ENCODE peak calls at places on chromosomes 5 and 9, in four cellular contexts. One of them, this sample, is unnamed.

GRCh38 chr9:129361196-129361595 is 183.1 kb upstream of the IER5L start:
- DNase-seq in CD4-positive, CD25-positive, alpha-beta regulatory T cell: no peak
- DNase-seq in fibroblast of lung: no peak
- DNase-seq in H9: no peak
- DNase-seq in this sample: no peak

GRCh38 chr9:130692365-130692764 is 1.2 kb upstream of the EXOSC2 start:
- DNase-seq in H9: peak; percentile 94
- DNase-seq in fibroblast of lung: no peak
- DNase-seq in CD4-positive, CD25-positive, alpha-beta regulatory T cell: no peak
- DNase-seq in this sample: peak; percentile 66

GRCh38 chr5:145925803-145926202 is 10.6 kb upstream of the SH3RF2 start:
- DNase-seq in fibroblast of lung: peak; percentile 34
- DNase-seq in CD4-positive, CD25-positive, alpha-beta regulatory T cell: no peak
- DNase-seq in H9: no peak
- DNase-seq in this sample: no peak

GRCh38 chr5:39020465-39020864 is 53.7 kb downstream of the RICTOR start:
- DNase-seq in CD4-positive, CD25-positive, alpha-beta regulatory T cell: no peak
- DNase-seq in fibroblast of lung: peak; percentile 59
- DNase-seq in H9: no peak
- DNase-seq in this sample: no peak

GRCh38 chr5:158976035-158976434 is 123.7 kb downstream of the EBF1 start:
- DNase-seq in H9: no peak
- DNase-seq in fibroblast of lung: peak; percentile 86
- DNase-seq in CD4-positive, CD25-positive, alpha-beta regulatory T cell: no peak
- DNase-seq in this sample: no peak

GRCh38 chr5:149254506-149254905 is 17.2 kb upstream of the AFAP1L1 start:
- DNase-seq in fibroblast of lung: peak; percentile 36
- DNase-seq in H9: peak; percentile 59
- DNase-seq in CD4-positive, CD25-positive, alpha-beta regulatory T cell: no peak
- DNase-seq in this sample: no peak

GRCh38 chr9:129059796-129060785 is 20.8 kb upstream of the DOLPP1 start:
- DNase-seq in H9: no peak
- DNase-seq in fibroblast of lung: no peak
- DNase-seq in CD4-positive, CD25-positive, alpha-beta regulatory T cell: no peak
- DNase-seq in this sample: no peak

GRCh38 chr9:114908796-114909448 is 21.5 kb downstream of the TNFSF8 start:
- DNase-seq in H9: no peak
- DNase-seq in fibroblast of lung: no peak
- DNase-seq in CD4-positive, CD25-positive, alpha-beta regulatory T cell: no peak
- DNase-seq in this sample: no peak

GRCh38 chr5:111755942-111756353 is 1.0 kb downstream of the NREP start:
- DNase-seq in fibroblast of lung: peak; percentile 64
- DNase-seq in CD4-positive, CD25-positive, alpha-beta regulatory T cell: no peak
- DNase-seq in H9: no peak
- DNase-seq in this sample: no peak

GRCh38 chr5:177455036-177455660 is 8.5 kb downstream of the PRR7 start:
- DNase-seq in H9: peak; percentile 93
- DNase-seq in fibroblast of lung: peak; percentile 54
- DNase-seq in CD4-positive, CD25-positive, alpha-beta regulatory T cell: peak; percentile 94
- DNase-seq in this sample: peak; percentile 82

GRCh38 chr9:127586537-127586936 is 25.5 kb upstream of the STXBP1 start:
- DNase-seq in fibroblast of lung: peak; percentile 84
- DNase-seq in H9: peak; percentile 86
- DNase-seq in CD4-positive, CD25-positive, alpha-beta regulatory T cell: peak; percentile 53
- DNase-seq in this sample: peak; percentile 85

GRCh38 chr5:68778467-68778866 is 315.3 kb upstream of the SLC30A5 start:
- DNase-seq in CD4-positive, CD25-positive, alpha-beta regulatory T cell: no peak
- DNase-seq in H9: no peak
- DNase-seq in fibroblast of lung: no peak
- DNase-seq in this sample: no peak

GRCh38 chr9:126276056-126276728 is 50.4 kb upstream of the MVB12B start:
- DNase-seq in CD4-positive, CD25-positive, alpha-beta regulatory T cell: no peak
- DNase-seq in fibroblast of lung: no peak
- DNase-seq in H9: no peak
- DNase-seq in this sample: no peak

GRCh38 chr5:55188656-55189380 is 15.8 kb upstream of the CDC20B start:
- DNase-seq in H9: no peak
- DNase-seq in fibroblast of lung: no peak
- DNase-seq in CD4-positive, CD25-positive, alpha-beta regulatory T cell: no peak
- DNase-seq in this sample: no peak

GRCh38 chr5:173925449-173926071 is 37.4 kb downstream of the CPEB4 start:
- DNase-seq in H9: no peak
- DNase-seq in CD4-positive, CD25-positive, alpha-beta regulatory T cell: peak; percentile 37
- DNase-seq in fibroblast of lung: peak; percentile 72
- DNase-seq in this sample: no peak

GRCh38 chr9:70917277-70917676 is 204.1 kb downstream of the TRPM3 start:
- DNase-seq in H9: no peak
- DNase-seq in fibroblast of lung: no peak
- DNase-seq in CD4-positive, CD25-positive, alpha-beta regulatory T cell: no peak
- DNase-seq in this sample: no peak

DNA sequence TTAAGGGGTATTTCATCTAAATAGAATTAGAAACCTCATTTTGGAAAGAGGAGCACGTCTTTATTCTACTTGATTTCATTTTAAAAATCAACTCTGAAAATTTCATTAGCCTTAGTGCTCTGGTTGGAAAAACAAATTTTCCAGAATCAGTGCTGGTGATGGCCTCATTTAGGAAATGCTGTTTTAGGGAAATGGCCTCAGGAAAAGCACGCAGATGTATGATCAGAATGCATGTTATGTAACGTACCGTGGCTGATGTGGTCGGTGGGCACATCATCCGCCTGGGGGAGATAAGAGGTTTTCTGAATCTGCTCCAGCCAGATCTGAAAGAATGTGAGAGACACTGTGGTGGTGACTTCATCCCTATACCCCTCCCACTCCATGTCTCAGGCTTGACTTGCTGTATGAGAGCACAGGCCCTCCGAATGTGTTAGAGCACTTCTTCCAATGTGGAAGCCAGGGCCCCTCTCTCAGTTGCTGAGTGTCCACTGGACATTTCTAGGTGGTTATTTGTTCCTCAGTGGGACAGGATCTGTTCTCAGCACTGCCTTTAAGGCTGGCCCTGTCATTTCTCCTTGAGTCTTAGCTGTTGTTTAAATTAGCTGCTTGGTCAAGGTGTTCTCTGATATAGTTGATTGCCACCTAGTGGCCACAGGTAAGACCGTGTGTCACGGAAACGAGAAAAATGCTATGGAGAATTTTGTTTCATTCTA is 96.5 kb downstream of the ARHGAP26 start:
- DNase-seq in H9: peak; percentile 69
- DNase-seq in CD4-positive, CD25-positive, alpha-beta regulatory T cell: peak; percentile 50
- DNase-seq in fibroblast of lung: peak; percentile 80
- DNase-seq in this sample: no peak
- H3K27ac ChIP-seq in H9: no peak overlapping the region
- H3K27ac ChIP-seq in CD4-positive, CD25-positive, alpha-beta regulatory T cell: no peak overlapping the region
- H3K27ac ChIP-seq in fibroblast of lung: no peak overlapping the region
- H3K27ac ChIP-seq in this sample: no peak overlapping the region

GRCh38 chr5:73763300-73764032 is 137.5 kb downstream of the ARHGEF28 start:
- DNase-seq in H9: no peak
- DNase-seq in CD4-positive, CD25-positive, alpha-beta regulatory T cell: no peak
- DNase-seq in fibroblast of lung: no peak
- DNase-seq in this sample: no peak
- H3K27ac ChIP-seq in H9: no peak overlapping the region
- H3K27ac ChIP-seq in CD4-positive, CD25-positive, alpha-beta regulatory T cell: no peak overlapping the region
- H3K27ac ChIP-seq in fibroblast of lung: no peak overlapping the region
- H3K27ac ChIP-seq in this sample: no peak overlapping the region

DNA sequence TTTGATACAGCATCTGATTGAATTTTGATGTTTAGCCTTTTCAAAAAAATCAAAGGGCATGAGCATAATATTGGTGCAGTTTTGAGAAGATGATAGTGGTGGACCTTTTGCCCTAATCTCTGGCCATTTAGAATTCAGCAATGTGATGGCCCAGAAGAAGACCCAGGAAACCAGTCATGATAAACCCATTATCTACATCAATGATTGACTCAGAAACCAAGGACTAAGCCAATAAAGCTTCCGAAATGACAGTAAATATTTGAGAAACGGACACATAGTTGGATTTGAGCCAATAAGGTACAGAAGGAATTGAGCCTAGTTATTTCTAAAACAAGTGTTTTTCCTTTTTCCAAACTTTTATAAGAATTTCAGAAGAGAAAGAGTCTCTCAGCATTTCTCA is 1158.8 kb upstream of the DMAC1 start:
- DNase-seq in fibroblast of lung: no peak
- DNase-seq in H9: no peak
- DNase-seq in CD4-positive, CD25-positive, alpha-beta regulatory T cell: no peak
- DNase-seq in this sample: no peak
- H3K27ac ChIP-seq in fibroblast of lung: no peak overlapping the region
- H3K27ac ChIP-seq in H9: no peak overlapping the region
- H3K27ac ChIP-seq in CD4-positive, CD25-positive, alpha-beta regulatory T cell: no peak overlapping the region
- H3K27ac ChIP-seq in this sample: no peak overlapping the region

GRCh38 chr9:116090030-116090770 is 63.4 kb upstream of the PAPPA start:
- DNase-seq in CD4-positive, CD25-positive, alpha-beta regulatory T cell: no peak
- DNase-seq in H9: no peak
- DNase-seq in fibroblast of lung: no peak
- DNase-seq in this sample: no peak

GRCh38 chr9:116084497-116084896 is 69.1 kb upstream of the PAPPA start:
- DNase-seq in fibroblast of lung: no peak
- DNase-seq in H9: no peak
- DNase-seq in CD4-positive, CD25-positive, alpha-beta regulatory T cell: no peak
- DNase-seq in this sample: no peak

GRCh38 chr9:116087751-116088194 is 65.8 kb upstream of the PAPPA start:
- DNase-seq in fibroblast of lung: peak; percentile 97
- DNase-seq in CD4-positive, CD25-positive, alpha-beta regulatory T cell: no peak
- DNase-seq in H9: no peak
- DNase-seq in this sample: no peak

GRCh38 chr9:116088396-116088795 is 65.2 kb upstream of the PAPPA start:
- DNase-seq in CD4-positive, CD25-positive, alpha-beta regulatory T cell: no peak
- DNase-seq in H9: no peak
- DNase-seq in fibroblast of lung: peak; percentile 35
- DNase-seq in this sample: no peak

GRCh38 chr9:116087246-116087645 is 66.3 kb upstream of the PAPPA start:
- DNase-seq in fibroblast of lung: peak; percentile 96
- DNase-seq in H9: no peak
- DNase-seq in CD4-positive, CD25-positive, alpha-beta regulatory T cell: no peak
- DNase-seq in this sample: peak; percentile 64
- H3K27ac ChIP-seq in fibroblast of lung: peak overlapping the region; percentile 8
- H3K27ac ChIP-seq in H9: no peak overlapping the region
- H3K27ac ChIP-seq in CD4-positive, CD25-positive, alpha-beta regulatory T cell: no peak overlapping the region
- H3K27ac ChIP-seq in this sample: peak overlapping the region; percentile 59

GRCh38 chr5:178941361-178941760 is 363 bp downstream of the ZNF454 start:
- DNase-seq in CD4-positive, CD25-positive, alpha-beta regulatory T cell: no peak
- DNase-seq in H9: no peak
- DNase-seq in fibroblast of lung: no peak
- DNase-seq in this sample: no peak
- H3K27ac ChIP-seq in CD4-positive, CD25-positive, alpha-beta regulatory T cell: no peak overlapping the region
- H3K27ac ChIP-seq in H9: no peak overlapping the region
- H3K27ac ChIP-seq in fibroblast of lung: no peak overlapping the region
- H3K27ac ChIP-seq in this sample: no peak overlapping the region

GRCh38 chr5:135502836-135503520 is 32.8 kb downstream of the NEUROG1 start:
- DNase-seq in H9: no peak
- DNase-seq in CD4-positive, CD25-positive, alpha-beta regulatory T cell: no peak
- DNase-seq in fibroblast of lung: no peak
- DNase-seq in this sample: no peak
- H3K27ac ChIP-seq in H9: no peak overlapping the region
- H3K27ac ChIP-seq in CD4-positive, CD25-positive, alpha-beta regulatory T cell: no peak overlapping the region
- H3K27ac ChIP-seq in fibroblast of lung: no peak overlapping the region
- H3K27ac ChIP-seq in this sample: no peak overlapping the region

GRCh38 chr9:133144887-133145466 is 18.7 kb downstream of the GBGT1 start:
- DNase-seq in H9: no peak
- DNase-seq in fibroblast of lung: peak; percentile 11
- DNase-seq in CD4-positive, CD25-positive, alpha-beta regulatory T cell: no peak
- DNase-seq in this sample: no peak
- H3K27ac ChIP-seq in H9: no peak overlapping the region
- H3K27ac ChIP-seq in fibroblast of lung: no peak overlapping the region
- H3K27ac ChIP-seq in CD4-positive, CD25-positive, alpha-beta regulatory T cell: peak overlapping the region; percentile 98
- H3K27ac ChIP-seq in this sample: peak overlapping the region; percentile 82

DNA sequence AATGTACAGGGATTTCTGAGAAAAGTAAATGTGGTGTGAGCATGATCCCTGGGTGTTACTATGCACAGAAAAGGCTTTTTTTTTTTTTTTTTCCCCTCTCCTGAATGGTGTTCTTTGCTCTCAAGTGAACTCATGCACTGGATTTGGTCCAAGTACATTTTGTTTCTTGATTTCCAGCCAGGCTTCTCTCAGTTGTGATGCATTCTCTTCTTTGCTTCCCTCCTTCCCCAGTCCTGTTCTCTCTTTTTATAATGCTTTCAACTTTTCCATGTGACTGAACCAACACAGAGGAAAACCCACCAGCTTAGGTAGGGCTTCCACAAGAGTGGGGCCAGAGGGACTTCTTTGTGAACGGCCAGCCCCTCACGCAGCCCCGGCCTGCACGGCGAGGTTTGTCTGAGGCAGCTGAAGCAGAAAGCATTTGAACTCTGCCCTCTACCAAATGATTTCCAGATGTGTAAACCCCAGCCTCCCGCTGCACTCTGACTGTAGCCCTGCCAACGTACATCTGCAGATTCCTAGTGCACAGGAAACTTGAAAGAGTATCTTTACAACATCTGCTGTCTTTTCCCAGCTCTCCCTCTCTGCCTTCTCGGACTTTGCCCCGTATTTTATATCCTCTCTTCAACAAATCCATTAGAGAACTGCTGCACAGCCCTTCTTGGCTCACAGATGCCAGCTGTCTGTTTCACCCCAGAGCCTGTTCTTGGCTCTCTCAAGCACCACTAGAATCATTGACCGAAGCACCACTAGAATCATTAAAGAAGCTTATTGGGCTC is 71.8 kb upstream of the CD180 start:
- DNase-seq in fibroblast of lung: peak; percentile 100
- DNase-seq in H9: no peak
- DNase-seq in CD4-positive, CD25-positive, alpha-beta regulatory T cell: no peak
- DNase-seq in this sample: peak; percentile 67
- H3K27ac ChIP-seq in fibroblast of lung: peak overlapping the region; percentile 89
- H3K27ac ChIP-seq in H9: no peak overlapping the region
- H3K27ac ChIP-seq in CD4-positive, CD25-positive, alpha-beta regulatory T cell: no peak overlapping the region
- H3K27ac ChIP-seq in this sample: peak overlapping the region; percentile 63

DNA sequence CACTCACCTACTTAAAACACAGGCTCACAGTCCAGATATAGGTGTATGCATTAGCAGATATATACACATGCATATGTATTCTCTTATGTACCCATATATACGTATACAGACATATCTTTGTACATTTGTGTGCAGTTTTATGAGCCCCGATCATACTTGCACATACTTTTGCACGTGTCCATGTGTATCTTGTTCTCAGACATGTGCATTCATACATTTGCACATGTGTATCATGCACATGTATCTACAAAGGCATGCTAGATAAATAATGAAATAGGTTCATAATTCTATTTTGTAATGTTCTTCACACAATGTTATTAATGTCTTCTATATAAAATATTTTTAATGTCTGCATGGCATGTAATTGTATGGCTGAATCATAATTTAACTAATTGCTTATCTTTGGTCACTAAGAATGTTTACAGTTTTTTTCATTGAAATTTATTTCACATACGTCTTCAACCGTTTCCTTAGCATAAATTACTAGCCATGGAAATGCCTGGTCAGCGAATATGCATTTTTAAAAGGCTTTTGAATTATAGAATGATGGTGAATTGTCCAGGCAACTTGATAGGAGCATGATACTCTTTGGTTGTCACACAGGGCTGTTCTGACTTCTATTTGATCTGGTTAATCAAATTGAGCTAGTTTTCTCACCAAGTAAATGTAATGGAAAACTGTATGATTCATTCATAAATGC is 2.6 kb downstream of the NDFIP1 start:
- DNase-seq in fibroblast of lung: no peak
- DNase-seq in CD4-positive, CD25-positive, alpha-beta regulatory T cell: no peak
- DNase-seq in H9: no peak
- DNase-seq in this sample: no peak
- H3K27ac ChIP-seq in fibroblast of lung: no peak overlapping the region
- H3K27ac ChIP-seq in CD4-positive, CD25-positive, alpha-beta regulatory T cell: no peak overlapping the region
- H3K27ac ChIP-seq in H9: no peak overlapping the region
- H3K27ac ChIP-seq in this sample: no peak overlapping the region

GRCh38 chr5:172172912-172173591 is 15.0 kb downstream of the STK10 start:
- DNase-seq in CD4-positive, CD25-positive, alpha-beta regulatory T cell: no peak
- DNase-seq in H9: no peak
- DNase-seq in fibroblast of lung: no peak
- DNase-seq in this sample: no peak
- H3K27ac ChIP-seq in CD4-positive, CD25-positive, alpha-beta regulatory T cell: peak overlapping the region; percentile 96
- H3K27ac ChIP-seq in H9: no peak overlapping the region
- H3K27ac ChIP-seq in fibroblast of lung: no peak overlapping the region
- H3K27ac ChIP-seq in this sample: peak overlapping the region; percentile 19